ENCODE peak calls at places on chromosomes 6 and 20, in eight cellular contexts. P, Z, D, A, T, O, S and F are unnamed samples. For H3K4me1, the result is how much of the 10 kb centered on the place peaks cover.

GRCh38 chr20:8330316-8330784 is 198.3 kb downstream of the PLCB1 start:
- DNase-seq in O (no peak), D (no peak), P (no peak), Z (no peak), A (no peak), T (no peak), S (no peak), F (no peak)

GRCh38 chr6:107246972-107247615 is 131.8 kb upstream of the BEND3 start:
- DNase-seq in T (no peak), A (no peak), D (no peak), S (no peak), O (no peak), Z (no peak), P (no peak), F (no peak)

GRCh38 chr6:9851541-9852380 is 563.1 kb downstream of the TFAP2A start:
- DNase-seq in A (no peak), D (peak), T (no peak), O (no peak), Z (no peak), S (peak), P (no peak), F (no peak)

GRCh38 chr6:28866342-28867077 is 57.3 kb downstream of the TRIM27 start:
- DNase-seq in T (peak), S (peak), P (peak), O (no peak), A (peak), Z (peak), D (peak), F (peak)

GRCh38 chr6:32849126-32849525 is 4.4 kb downstream of the TAP1 start:
- DNase-seq in S (no peak), D (no peak), T (no peak), O (no peak), P (no peak), A (no peak), Z (no peak), F (peak)

GRCh38 chr6:90369024-90369519 is 72.4 kb upstream of the BACH2 start:
- DNase-seq in D (no peak), Z (peak), T (peak), O (peak), S (peak), P (peak), A (peak), F (no peak)

GRCh38 chr6:119463081-119463626 is 113.6 kb upstream of the MAN1A1 start:
- DNase-seq in D (no peak), P (no peak), Z (no peak), T (no peak), O (no peak), S (no peak), A (no peak), F (no peak)

GRCh38 chr6:136500414-136500813 is 49.8 kb downstream of the MAP7 start:
- DNase-seq in T (no peak), O (no peak), D (no peak), P (no peak), Z (no peak), S (no peak), A (no peak), F (no peak)

GRCh38 chr6:105898286-105898685 is 187.8 kb upstream of the PRDM1 start:
- DNase-seq in O (no peak), S (no peak), T (no peak), D (no peak), A (peak), P (no peak), Z (no peak), F (no peak)

GRCh38 chr6:14713008-14713452 is 532.8 kb upstream of the JARID2 start:
- DNase-seq in D (no peak), P (peak), T (no peak), S (peak), Z (no peak), A (no peak), O (no peak), F (no peak)

GRCh38 chr6:31025595-31025994 is 15.3 kb downstream of the MUC22 start:
- DNase-seq in D (no peak), Z (no peak), A (no peak), S (no peak), P (no peak), O (no peak), T (no peak), F (no peak)

GRCh38 chr6:91713911-91714310 is 1127.0 kb upstream of the MAP3K7 start:
- DNase-seq in S (no peak), D (no peak), T (no peak), A (no peak), O (no peak), Z (no peak), P (no peak), F (no peak)

GRCh38 chr6:142940487-142940886 is 4.5 kb downstream of the HIVEP2 start:
- DNase-seq in P (no peak), Z (no peak), T (no peak), A (no peak), D (no peak), S (no peak), O (no peak), F (no peak)

GRCh38 chr20:24100370-24101011 is 111.9 kb upstream of the GGTLC1 start:
- DNase-seq in S (peak), T (peak), D (no peak), P (no peak), A (peak), O (peak), Z (peak), F (no peak)

GRCh38 chr20:22619806-22620205 is 35.4 kb upstream of the FOXA2 start:
- DNase-seq in A (no peak), S (no peak), Z (no peak), O (no peak), T (no peak), P (no peak), D (peak), F (peak)

GRCh38 chr20:31846793-31847138 is 1.4 kb upstream of the FOXS1 start:
- DNase-seq in A (no peak), T (no peak), D (no peak), Z (no peak), O (no peak), S (no peak), P (no peak), F (no peak)

GRCh38 chr20:50427740-50428462 is 82.3 kb upstream of the PTPN1 start:
- DNase-seq in A (no peak), O (no peak), T (peak), Z (no peak), S (peak), D (no peak), P (peak), F (no peak)

GRCh38 chr6:160421854-160422253 is 73.7 kb downstream of the SLC22A3 start:
- DNase-seq in Z (no peak), P (peak), A (peak), S (no peak), O (no peak), T (no peak), D (no peak), F (peak)

GRCh38 chr6:3014675-3015066 is 15.0 kb downstream of the NQO2 start:
- DNase-seq in P (no peak), A (no peak), Z (no peak), O (no peak), S (no peak), T (no peak), D (no peak), F (no peak)

GRCh38 chr6:24923885-24924401 is 11.8 kb downstream of the RIPOR2 start:
- DNase-seq in S (no peak), T (no peak), O (no peak), A (no peak), P (no peak), D (no peak), Z (no peak), F (peak)

GRCh38 chr20:764255-764654 is 4.0 kb downstream of the SLC52A3 start:
- DNase-seq in D (no peak), T (no peak), A (no peak), P (no peak), O (no peak), Z (no peak), S (no peak), F (no peak)

GRCh38 chr6:91407706-91408105 is 820.8 kb upstream of the MAP3K7 start:
- DNase-seq in A (no peak), Z (no peak), P (no peak), S (no peak), O (no peak), D (no peak), T (no peak), F (no peak)

GRCh38 chr6:132235596-132236280 is 165.5 kb downstream of the MOXD1 start:
- DNase-seq in O (no peak), D (no peak), A (no peak), S (no peak), Z (no peak), T (no peak), P (no peak), F (no peak)

GRCh38 chr6:21595951-21596378 is 2.4 kb downstream of the SOX4 start:
- DNase-seq in S (no peak), A (peak), Z (no peak), P (no peak), O (no peak), T (no peak), D (no peak), F (no peak)

DNA sequence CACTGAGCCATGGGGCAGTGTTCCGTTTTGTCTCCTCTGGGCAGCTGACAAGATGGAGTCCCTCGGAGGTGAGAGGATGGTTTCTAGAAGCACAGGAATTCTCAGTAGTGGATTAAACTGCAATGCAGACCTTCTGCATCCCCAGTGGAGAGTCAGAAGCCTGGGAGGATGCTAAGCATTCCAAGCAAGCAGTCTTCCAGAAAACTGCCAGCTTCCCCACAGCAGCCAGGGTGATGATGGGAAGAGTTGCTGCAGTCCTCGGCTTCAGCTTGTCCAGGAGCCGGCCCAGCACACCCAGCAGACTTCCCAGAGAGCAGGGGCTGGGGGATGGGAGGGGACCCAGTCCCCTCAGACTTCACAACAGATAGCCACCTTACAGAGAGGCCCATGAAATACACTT is 163.6 kb downstream of the LY86 start:
- DNase-seq in S (no peak), T (no peak), Z (no peak), P (no peak), O (no peak), A (peak), D (no peak), F (no peak)
- H3K4me1 ChIP-seq in S (under half), T (under half), Z (under half), P (under half), O (under half), A (under half), D (under half), F (under half)

GRCh38 chr6:156359912-156360311 is 417.3 kb upstream of the ARID1B start:
- DNase-seq in Z (peak), A (no peak), P (no peak), O (peak), D (peak), T (no peak), S (no peak), F (no peak)
- TF ChIP-seq EP300 in Z (no peak), A (no peak), P (no peak), O (no peak), D (no peak), T (no peak), S (no peak), F (no peak)

GRCh38 chr20:6668546-6668945 is 98.9 kb upstream of the BMP2 start:
- DNase-seq in T (no peak), O (no peak), Z (no peak), S (no peak), D (no peak), A (no peak), P (no peak), F (peak)
- TF ChIP-seq POLR2AphosphoS5 in T (no peak), O (no peak), Z (no peak), S (no peak), D (no peak), A (no peak), P (no peak), F (no peak)

GRCh38 chr6:56727097-56727845 is 84.6 kb upstream of the DST start:
- DNase-seq in O (no peak), D (no peak), A (no peak), T (no peak), Z (peak), P (no peak), S (no peak), F (no peak)
- H3K4me1 ChIP-seq in O (under half), D (under half), A (under half), T (half or more), Z (half or more), P (half or more), S (under half), F (half or more)

GRCh38 chr6:36326351-36326995 is 10.2 kb downstream of the BNIP5 start:
- DNase-seq in S (no peak), O (no peak), A (no peak), P (no peak), D (no peak), Z (no peak), T (no peak), F (no peak)
- TF ChIP-seq EP300 in S (no peak), O (no peak), A (no peak), P (no peak), D (no peak), Z (no peak), T (no peak), F (no peak)

DNA sequence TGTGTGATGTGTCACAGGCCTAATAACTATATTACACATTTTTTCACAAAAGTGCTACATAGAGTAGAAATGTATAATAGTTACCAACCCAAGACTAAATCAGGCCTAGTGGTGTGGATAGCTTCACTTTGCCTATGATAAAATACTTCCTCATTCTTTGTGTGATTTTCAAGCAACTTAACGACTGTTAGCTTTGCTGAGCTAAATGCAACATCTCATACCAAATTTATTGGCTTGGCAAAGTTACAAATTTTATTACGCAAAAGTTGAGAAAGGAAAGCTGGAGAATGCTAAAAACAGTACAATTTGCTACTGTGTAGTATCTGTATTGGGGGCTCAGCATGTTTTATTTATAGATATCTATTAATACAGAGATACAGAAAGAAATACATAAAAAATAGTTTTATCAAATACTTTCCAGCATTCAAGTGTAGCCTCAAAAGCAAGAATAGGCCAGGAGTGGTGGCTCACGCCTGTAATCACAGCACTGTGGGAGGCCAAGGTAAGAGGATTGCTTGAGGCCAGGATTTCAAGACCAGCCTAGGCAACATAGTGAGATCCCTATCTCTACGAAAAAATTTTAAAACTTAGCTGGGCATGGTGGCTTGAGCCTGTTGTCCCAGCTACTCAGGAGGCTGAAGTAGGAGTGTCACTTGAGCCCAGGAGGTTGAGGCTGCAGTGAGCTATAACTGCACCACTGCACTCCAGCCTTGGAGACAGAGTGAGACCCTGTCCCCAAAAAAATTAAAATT is 3.6 kb upstream of the EDN1 start:
- DNase-seq in O (no peak), P (no peak), Z (no peak), T (no peak), S (no peak), A (no peak), D (no peak), F (no peak)
- TF ChIP-seq POLR2AphosphoS5 in O (no peak), P (peak), Z (no peak), T (no peak), S (no peak), A (peak), D (no peak), F (no peak)

GRCh38 chr6:52507557-52508260 is 69.2 kb downstream of the TRAM2 start:
- DNase-seq in O (no peak), Z (no peak), S (no peak), D (no peak), A (no peak), P (no peak), T (no peak), F (no peak)
- H3K4me1 ChIP-seq in O (half or more), Z (under half), S (under half), D (under half), A (under half), P (under half), T (half or more), F (half or more)

GRCh38 chr20:61400499-61400898 is 148.4 kb downstream of the CDH4 start:
- DNase-seq in A (no peak), O (no peak), Z (no peak), T (no peak), D (no peak), S (no peak), P (no peak), F (no peak)
- TF ChIP-seq EP300 in A (no peak), O (no peak), Z (no peak), T (no peak), D (no peak), S (no peak), P (no peak), F (no peak)

GRCh38 chr6:27260339-27260738 is 12.8 kb downstream of the PRSS16 start:
- DNase-seq in A (no peak), T (no peak), P (no peak), O (no peak), D (no peak), Z (no peak), S (no peak), F (no peak)

GRCh38 chr6:27260836-27261375 is 13.4 kb downstream of the PRSS16 start:
- DNase-seq in A (no peak), O (no peak), P (no peak), Z (no peak), D (no peak), S (no peak), T (no peak), F (no peak)

GRCh38 chr6:27268803-27269202 is 21.3 kb downstream of the PRSS16 start:
- DNase-seq in O (peak), P (no peak), A (no peak), T (no peak), S (no peak), D (no peak), Z (no peak), F (no peak)

GRCh38 chr6:27267865-27268444 is 20.5 kb downstream of the PRSS16 start:
- DNase-seq in P (no peak), D (no peak), S (no peak), Z (no peak), O (no peak), A (no peak), T (no peak), F (no peak)

DNA sequence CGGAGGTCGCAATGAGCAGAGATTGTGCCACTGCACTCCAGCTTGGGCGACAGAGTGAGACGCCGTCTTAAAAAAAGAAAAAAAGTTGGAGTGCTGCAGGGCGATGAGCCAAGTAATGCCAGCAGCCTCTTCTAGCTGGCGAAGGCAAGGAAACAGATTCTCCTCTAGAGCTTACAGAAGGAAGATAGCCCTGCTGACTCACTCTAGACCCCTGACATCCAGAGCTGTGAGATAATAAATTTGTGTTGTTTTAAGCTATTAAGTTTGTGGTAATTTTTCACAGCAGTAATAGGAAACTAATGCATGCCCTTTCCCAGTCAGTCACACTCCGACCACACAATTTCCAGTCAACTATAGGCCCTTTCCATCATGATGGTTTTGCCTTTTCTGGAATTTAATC is 16.4 kb downstream of the PRSS16 start:
- DNase-seq in T (no peak), D (no peak), Z (no peak), O (no peak), S (no peak), P (no peak), A (no peak), F (no peak)
- TF ChIP-seq POLR2AphosphoS5 in T (no peak), D (no peak), Z (no peak), O (no peak), S (no peak), P (no peak), A (no peak), F (no peak)

DNA sequence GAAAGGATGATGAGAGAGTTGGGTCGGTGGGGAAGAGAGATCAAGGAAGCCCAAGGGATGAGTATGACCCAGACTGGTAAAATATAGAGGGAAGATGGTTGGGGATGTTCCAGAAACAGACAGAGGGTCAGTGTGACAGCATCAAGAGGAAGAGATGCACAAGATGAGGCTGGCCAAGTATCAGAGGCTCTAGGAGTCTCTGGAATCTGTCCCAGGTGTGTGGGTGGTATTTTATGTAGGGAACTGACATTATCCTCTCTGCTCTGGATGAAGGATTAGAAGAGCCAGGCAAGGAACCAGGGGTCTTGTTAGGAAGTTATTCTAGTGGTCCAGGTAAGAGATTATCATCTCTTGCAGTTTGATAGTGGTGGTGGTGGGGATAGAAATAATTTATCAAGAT is 3.6 kb downstream of the PAK5 start:
- DNase-seq in D (no peak), A (no peak), Z (no peak), P (no peak), S (no peak), O (no peak), T (no peak), F (no peak)
- H3K4me1 ChIP-seq in D (under half), A (under half), Z (under half), P (under half), S (under half), O (under half), T (under half), F (under half)